ENCODE peak calls at places on chromosomes 11 and 22, in seven cellular contexts. T, S, X, U, V, Y and J are unnamed samples.

GRCh38 chr11:44623321-44623715 is 57.9 kb downstream of the CD82 start:
- DNase-seq in X (no peak), T (no peak), U (no peak), Y (no peak), S (no peak), V (no peak), J (peak; percentile 0)

GRCh38 chr11:101509911-101510310 is 73.9 kb downstream of the TRPC6 start:
- DNase-seq in V (no peak), S (no peak), X (no peak), U (no peak), T (no peak), Y (no peak), J (no peak)

GRCh38 chr11:77322506-77322905 is 21.0 kb upstream of the GDPD4 start:
- DNase-seq in T (no peak), S (peak; percentile 59), Y (no peak), X (no peak), V (no peak), U (no peak), J (no peak)

GRCh38 chr11:8369592-8370205 is 106.0 kb upstream of the LMO1 start:
- DNase-seq in U (no peak), S (no peak), V (no peak), T (no peak), X (no peak), Y (no peak), J (no peak)

GRCh38 chr11:57131080-57131790 is 50.5 kb upstream of the LRRC55 start:
- DNase-seq in U (no peak), Y (peak; percentile 74), X (no peak), S (peak; percentile 52), T (no peak), V (no peak), J (peak; percentile 64)

GRCh38 chr11:83139310-83139709 is 17.6 kb upstream of the PCF11 start:
- DNase-seq in Y (no peak), T (no peak), U (no peak), X (no peak), V (no peak), S (no peak), J (no peak)

GRCh38 chr11:27390959-27391326 is 27.9 kb upstream of the CCDC34 start:
- DNase-seq in U (no peak), Y (no peak), V (no peak), X (no peak), S (peak; percentile 35), T (no peak), J (no peak)

GRCh38 chr11:118074091-118074685 is 2.7 kb upstream of the TMPRSS4 start:
- DNase-seq in T (no peak), Y (no peak), S (no peak), U (no peak), V (no peak), X (no peak), J (no peak)

GRCh38 chr22:50008151-50009040 is 4.2 kb downstream of the IL17REL start:
- DNase-seq in V (no peak), Y (no peak), U (no peak), S (no peak), T (no peak), X (no peak), J (peak; percentile 36)

GRCh38 chr11:117488996-117489952 is 161.6 kb downstream of the CEP164 start:
- DNase-seq in X (no peak), Y (no peak), U (no peak), S (no peak), T (no peak), V (no peak), J (no peak)

GRCh38 chr22:27348634-27349033 is 452.9 kb downstream of the MN1 start:
- DNase-seq in X (no peak), Y (no peak), T (no peak), U (no peak), V (no peak), S (peak; percentile 67), J (no peak)

GRCh38 chr11:34674038-34674437 is 53.1 kb downstream of the EHF start:
- DNase-seq in Y (no peak), V (no peak), T (no peak), U (no peak), X (no peak), S (no peak), J (no peak)

GRCh38 chr22:49582171-49582570 is 245.5 kb downstream of the BRD1 start:
- DNase-seq in T (no peak), V (no peak), U (no peak), S (no peak), X (no peak), Y (no peak), J (no peak)

GRCh38 chr11:36000616-36001190 is 56.8 kb downstream of the LDLRAD3 start:
- DNase-seq in T (no peak), X (no peak), U (no peak), Y (no peak), S (no peak), V (no peak), J (peak; percentile 52)

GRCh38 chr11:69775163-69775755 is at the start of gene FGF4:
- DNase-seq in X (no peak), Y (peak; percentile 37), U (no peak), S (no peak), T (no peak), V (no peak), J (peak; percentile 61)

GRCh38 chr11:67053896-67054850 is 2.5 kb upstream of the RHOD start:
- DNase-seq in Y (peak; percentile 73), S (peak; percentile 86), U (peak; percentile 34), T (no peak), V (no peak), X (peak; percentile 25), J (peak; percentile 91)

GRCh38 chr11:119918356-119918755 is 189.4 kb upstream of the NECTIN1 start:
- DNase-seq in Y (no peak), U (no peak), S (no peak), X (no peak), V (no peak), T (no peak), J (no peak)

GRCh38 chr11:113896156-113896879 is 8.3 kb upstream of the HTR3B start:
- DNase-seq in U (peak; percentile 30), Y (peak; percentile 84), V (peak; percentile 11), S (peak; percentile 64), T (no peak), X (no peak), J (peak; percentile 54)

GRCh38 chr11:134412508-134413333 is 679 bp upstream of the B3GAT1 start:
- DNase-seq in V (peak; percentile 22), U (peak; percentile 8), X (no peak), Y (peak; percentile 48), T (no peak), S (no peak), J (peak; percentile 82)

GRCh38 chr22:19892249-19892879 is 37.7 kb upstream of the GNB1L start:
- DNase-seq in T (no peak), Y (no peak), S (no peak), U (peak; percentile 63), X (peak; percentile 14), V (peak; percentile 21), J (no peak)

GRCh38 chr22:19663821-19664325 is 50.4 kb upstream of the SEPTIN5 start:
- DNase-seq in V (no peak), U (no peak), S (peak; percentile 89), T (no peak), Y (no peak), X (peak; percentile 61), J (peak; percentile 47)

GRCh38 chr22:36445158-36445668 is 36.2 kb downstream of the TXN2 start:
- DNase-seq in U (no peak), X (no peak), S (peak; percentile 53), T (no peak), V (no peak), Y (no peak), J (no peak)

GRCh38 chr11:77473001-77473800 is 693 bp downstream of the PAK1 start:
- DNase-seq in Y (peak; percentile 77), X (peak; percentile 60), U (peak; percentile 49), V (peak; percentile 34), S (peak; percentile 53), T (peak; percentile 11), J (peak; percentile 60)

GRCh38 chr11:10322830-10323792 is 18.2 kb downstream of the ADM start:
- DNase-seq in T (no peak), V (no peak), U (no peak), S (peak; percentile 67), X (no peak), Y (peak; percentile 64), J (no peak)

GRCh38 chr22:30889268-30889995 is 79.1 kb downstream of the MORC2 start:
- DNase-seq in Y (no peak), T (no peak), U (no peak), X (no peak), S (no peak), V (no peak), J (no peak)

GRCh38 chr11:107408762-107409200 is 48.8 kb downstream of the CWF19L2 start:
- DNase-seq in Y (no peak), T (no peak), X (no peak), V (no peak), S (no peak), U (no peak), J (no peak)

GRCh38 chr22:42708393-42708792 is 12.3 kb downstream of the A4GALT start:
- DNase-seq in V (no peak), Y (no peak), X (no peak), T (no peak), S (no peak), U (no peak), J (no peak)

GRCh38 chr11:129251067-129251466 is 58.9 kb upstream of the ARHGAP32 start:
- DNase-seq in Y (no peak), S (peak; percentile 10), U (no peak), X (no peak), V (no peak), T (no peak), J (no peak)

GRCh38 chr11:76283190-76283589 is 76.9 kb upstream of the WNT11 start:
- DNase-seq in X (no peak), V (no peak), S (no peak), Y (no peak), U (no peak), T (no peak), J (no peak)

GRCh38 chr11:36376888-36377758 is 81.0 kb downstream of the PRR5L start:
- DNase-seq in V (peak; percentile 53), Y (peak; percentile 43), U (peak; percentile 43), T (no peak), S (peak; percentile 86), X (peak; percentile 69), J (peak; percentile 83)

GRCh38 chr22:21766933-21767462 is 31.4 kb upstream of the YPEL1 start:
- DNase-seq in U (peak; percentile 24), X (no peak), V (peak; percentile 68), T (peak; percentile 18), S (no peak), Y (no peak), J (no peak)

GRCh38 chr11:113168358-113168757 is 146.0 kb upstream of the TTC12 start:
- DNase-seq in S (no peak), X (no peak), T (no peak), U (no peak), Y (no peak), V (no peak), J (no peak)

GRCh38 chr22:16801088-16801487 is 24.1 kb downstream of the XKR3 start:
- DNase-seq in V (no peak), Y (no peak), U (no peak), S (no peak), T (no peak), X (no peak), J (no peak)

GRCh38 chr22:36397081-36397766 is 9.5 kb upstream of the MYH9 start:
- DNase-seq in Y (no peak), U (no peak), V (no peak), X (no peak), S (peak; percentile 76), T (no peak), J (peak; percentile 44)

GRCh38 chr22:37629928-37630327 is 9.5 kb upstream of the SH3BP1 start:
- DNase-seq in X (no peak), V (no peak), T (no peak), Y (no peak), U (no peak), S (no peak), J (no peak)

GRCh38 chr11:104410336-104410735 is 246.4 kb upstream of the PDGFD start:
- DNase-seq in Y (no peak), X (no peak), V (no peak), S (no peak), T (no peak), U (no peak), J (no peak)

GRCh38 chr22:27372969-27373670 is 428.4 kb downstream of the MN1 start:
- DNase-seq in S (no peak), V (no peak), X (no peak), U (no peak), T (no peak), Y (peak; percentile 56), J (peak; percentile 64)